ENCODE peak calls at places on chromosomes 13 and 19, in nine cellular contexts. K is NCI-H2029 treated with DMSO at 0.1 percent for 48 hours, J is COR-L47, V is GM10248, X is HTR-8/SVneo, P is T-helper 9 cell, T is Kasumi-1, I is HS-5, C is H54. Y is an unnamed sample.

GRCh38 chr13:40993987-40994386 is 25.1 kb downstream of the ELF1 start:
- DNase-seq in K (peak; percentile 74), J (peak; percentile 44), V (no peak), X (no peak), P (no peak), T (no peak), I (no peak), C (no peak), Y (no peak)

GRCh38 chr19:19655051-19655594 is 8.4 kb downstream of the ATP13A1 start:
- DNase-seq in K (no peak), J (no peak), V (no peak), X (no peak), P (no peak), T (no peak), I (no peak), C (peak; percentile 0), Y (no peak)

GRCh38 chr19:30590596-30591229 is 218.5 kb downstream of the ZNF536 start:
- DNase-seq in K (no peak), J (no peak), V (no peak), X (no peak), P (no peak), T (no peak), I (no peak), C (no peak), Y (no peak)

GRCh38 chr13:34201050-34201913 is 383.3 kb downstream of the RFC3 start:
- DNase-seq in K (peak; percentile 4), J (no peak), V (no peak), X (no peak), P (no peak), T (no peak), I (peak; percentile 30), C (no peak), Y (no peak)

GRCh38 chr19:5452594-5453565 is 2.3 kb upstream of the ZNRF4 start:
- DNase-seq in K (no peak), J (no peak), V (no peak), X (no peak), P (no peak), T (peak; percentile 2), I (no peak), C (peak; percentile 67), Y (no peak)

GRCh38 chr19:39038098-39038497 is 5.7 kb upstream of the FBXO27 start:
- DNase-seq in K (no peak), J (no peak), V (no peak), X (peak; percentile 72), P (no peak), T (no peak), I (no peak), C (peak; percentile 48), Y (no peak)

GRCh38 chr13:90627813-90628212 is 719.7 kb upstream of the MIR17HG start:
- DNase-seq in K (no peak), J (no peak), V (no peak), X (no peak), P (no peak), T (no peak), I (no peak), C (no peak), Y (no peak)

GRCh38 chr13:93450226-93450625 is 223.6 kb downstream of the GPC6 start:
- DNase-seq in K (no peak), J (no peak), V (no peak), X (peak; percentile 2), P (no peak), T (no peak), I (no peak), C (no peak), Y (no peak)

GRCh38 chr19:39448271-39448670 is 2.9 kb downstream of the SUPT5H start:
- DNase-seq in K (no peak), J (no peak), V (peak; percentile 67), X (no peak), P (no peak), T (no peak), I (no peak), C (peak; percentile 75), Y (peak; percentile 43)

GRCh38 chr19:15154002-15154612 is 46.7 kb downstream of the NOTCH3 start:
- DNase-seq in K (peak; percentile 14), J (no peak), V (no peak), X (no peak), P (no peak), T (peak; percentile 38), I (no peak), C (no peak), Y (peak; percentile 24)

GRCh38 chr13:64332048-64332447 is 2898.1 kb downstream of the PCDH9 start:
- DNase-seq in K (peak; percentile 6), J (peak; percentile 2), V (no peak), X (peak; percentile 1), P (no peak), T (no peak), I (no peak), C (no peak), Y (no peak)

GRCh38 chr19:10713317-10713716 is 4.6 kb upstream of the DNM2 start:
- DNase-seq in K (no peak), J (no peak), V (no peak), X (no peak), P (no peak), T (no peak), I (no peak), C (no peak), Y (peak; percentile 54)

GRCh38 chr13:21458457-21458815 is 667 bp downstream of the ZDHHC20 start:
- DNase-seq in K (peak; percentile 11), J (peak; percentile 27), V (peak; percentile 56), X (no peak), P (peak; percentile 25), T (no peak), I (no peak), C (peak; percentile 10), Y (peak; percentile 59)

GRCh38 chr19:8087876-8088275 is 35.3 kb downstream of the CCL25 start:
- DNase-seq in K (no peak), J (no peak), V (no peak), X (no peak), P (no peak), T (no peak), I (no peak), C (no peak), Y (no peak)

GRCh38 chr19:35963514-35963913 is 27.3 kb downstream of the LRFN3 start:
- DNase-seq in K (no peak), J (no peak), V (no peak), X (no peak), P (no peak), T (peak; percentile 51), I (no peak), C (no peak), Y (no peak)

GRCh38 chr13:97781891-97782305 is 171.6 kb upstream of the IPO5 start:
- DNase-seq in K (no peak), J (no peak), V (no peak), X (no peak), P (no peak), T (no peak), I (no peak), C (no peak), Y (no peak)

GRCh38 chr19:7637374-7638256 is 705 bp downstream of the STXBP2 start:
- DNase-seq in K (no peak), J (no peak), V (peak; percentile 54), X (no peak), P (no peak), T (no peak), I (no peak), C (no peak), Y (no peak)

GRCh38 chr19:45972081-45972943 is 1.4 kb downstream of the NOVA2 start:
- DNase-seq in K (no peak), J (no peak), V (no peak), X (no peak), P (no peak), T (peak; percentile 19), I (no peak), C (no peak), Y (no peak)

GRCh38 chr19:48169585-48169973 is 565 bp downstream of the LIG1 start:
- DNase-seq in K (peak; percentile 62), J (peak; percentile 89), V (peak; percentile 95), X (peak; percentile 67), P (peak; percentile 97), T (peak; percentile 48), I (peak; percentile 9), C (peak; percentile 30), Y (peak; percentile 85)

GRCh38 chr19:47726467-47726866 is 13.2 kb downstream of the EHD2 start:
- DNase-seq in K (no peak), J (no peak), V (no peak), X (no peak), P (no peak), T (no peak), I (no peak), C (no peak), Y (no peak)

GRCh38 chr13:111347438-111347837 is 27.0 kb downstream of the TEX29 start:
- DNase-seq in K (no peak), J (no peak), V (no peak), X (no peak), P (no peak), T (no peak), I (no peak), C (no peak), Y (no peak)

GRCh38 chr13:87093399-87093798 is 577.8 kb upstream of the SLITRK5 start:
- DNase-seq in K (no peak), J (no peak), V (no peak), X (no peak), P (no peak), T (no peak), I (no peak), C (no peak), Y (no peak)

GRCh38 chr13:110226051-110226562 is 80.8 kb downstream of the COL4A1 start:
- DNase-seq in K (no peak), J (no peak), V (no peak), X (no peak), P (no peak), T (no peak), I (no peak), C (no peak), Y (no peak)